ENCODE peak calls at places on chromosome 1, in nine cellular contexts. P is IMR-90, L is astrocyte of the cerebellum, W is PC-3, G is A549, Z is cardiac muscle cell, U is ovary, R is endothelial cell of umbilical vein, S is pancreas. E is an unnamed sample.

GRCh38 chr1:2102753-2103152 is 52.5 kb downstream of the PRKCZ start:
- DNase-seq in P (no peak), L (no peak), W (no peak), G (no peak), Z (no peak), U (no peak), R (no peak), S (no peak), E (no peak)

GRCh38 chr1:28265577-28265976 is 6.3 kb downstream of the SESN2 start:
- DNase-seq in P (no peak), L (no peak), W (no peak), G (no peak), Z (no peak), U (no peak), R (no peak), S (no peak), E (no peak)

GRCh38 chr1:3365519-3366158 is 88.8 kb upstream of the ARHGEF16 start:
- DNase-seq in P (no peak), L (no peak), W (no peak), G (no peak), Z (peak; percentile 76), U (no peak), R (no peak), S (no peak), E (no peak)

GRCh38 chr1:178768423-178768822 is 43.4 kb downstream of the RALGPS2 start:
- DNase-seq in P (no peak), L (no peak), W (peak; percentile 54), G (no peak), Z (peak; percentile 6), U (no peak), R (no peak), S (peak; percentile 35), E (no peak)

GRCh38 chr1:204327359-204327758 is 32.4 kb downstream of the PLEKHA6 start:
- DNase-seq in P (no peak), L (no peak), W (no peak), G (no peak), Z (no peak), U (no peak), R (no peak), S (no peak), E (no peak)

GRCh38 chr1:205541161-205541886 is 36.9 kb downstream of the CDK18 start:
- DNase-seq in P (no peak), L (no peak), W (no peak), G (no peak), Z (no peak), U (no peak), R (no peak), S (no peak), E (no peak)

GRCh38 chr1:11887666-11888007 is 28.9 kb upstream of the NPPB start:
- DNase-seq in P (no peak), L (no peak), W (no peak), G (no peak), Z (no peak), U (no peak), R (no peak), S (no peak), E (no peak)

GRCh38 chr1:30403732-30404131 is 319.7 kb downstream of the MATN1 start:
- DNase-seq in P (no peak), L (no peak), W (no peak), G (no peak), Z (peak; percentile 37), U (no peak), R (no peak), S (no peak), E (no peak)

GRCh38 chr1:23801876-23802275 is 1.3 kb upstream of the GALE start:
- DNase-seq in P (no peak), L (no peak), W (no peak), G (no peak), Z (no peak), U (no peak), R (no peak), S (no peak), E (no peak)

GRCh38 chr1:224901087-224901486 is 28.4 kb upstream of the DNAH14 start:
- DNase-seq in P (no peak), L (no peak), W (no peak), G (no peak), Z (no peak), U (no peak), R (no peak), S (no peak), E (no peak)

GRCh38 chr1:224900062-224900461 is 29.4 kb upstream of the DNAH14 start:
- DNase-seq in P (no peak), L (no peak), W (no peak), G (no peak), Z (no peak), U (no peak), R (no peak), S (no peak), E (no peak)

GRCh38 chr1:224897501-224897900 is 32.0 kb upstream of the DNAH14 start:
- DNase-seq in P (no peak), L (no peak), W (peak; percentile 7), G (no peak), Z (no peak), U (no peak), R (no peak), S (no peak), E (no peak)

GRCh38 chr1:224897928-224898327 is 31.5 kb upstream of the DNAH14 start:
- DNase-seq in P (no peak), L (no peak), W (no peak), G (no peak), Z (no peak), U (no peak), R (no peak), S (no peak), E (no peak)

DNA sequence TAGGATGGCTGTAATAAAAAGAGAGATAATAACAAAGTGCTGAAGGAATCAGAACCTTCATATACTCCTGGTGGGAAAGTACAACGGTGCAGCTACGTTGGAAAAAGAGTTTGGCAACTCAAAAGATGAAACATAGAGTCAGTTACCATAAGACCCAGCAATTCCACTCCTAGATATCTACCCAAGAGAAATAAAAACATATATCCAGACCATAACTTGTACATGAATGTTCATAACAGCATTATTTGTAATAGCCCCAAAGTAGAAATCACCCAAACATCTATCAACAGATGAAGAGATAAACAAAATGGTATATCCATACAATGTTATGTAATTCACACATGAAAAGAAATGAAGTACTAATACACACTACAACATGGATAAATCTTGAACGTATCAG is 30.5 kb upstream of the DNAH14 start:
- DNase-seq in P (no peak), L (no peak), W (no peak), G (no peak), Z (no peak), U (no peak), R (no peak), S (no peak), E (no peak)
- TF ChIP-seq CTCF in P (no peak), L (no peak), W (no peak), G (no peak), Z (no peak), U (no peak), R (no peak), S (no peak), E (no peak)

DNA sequence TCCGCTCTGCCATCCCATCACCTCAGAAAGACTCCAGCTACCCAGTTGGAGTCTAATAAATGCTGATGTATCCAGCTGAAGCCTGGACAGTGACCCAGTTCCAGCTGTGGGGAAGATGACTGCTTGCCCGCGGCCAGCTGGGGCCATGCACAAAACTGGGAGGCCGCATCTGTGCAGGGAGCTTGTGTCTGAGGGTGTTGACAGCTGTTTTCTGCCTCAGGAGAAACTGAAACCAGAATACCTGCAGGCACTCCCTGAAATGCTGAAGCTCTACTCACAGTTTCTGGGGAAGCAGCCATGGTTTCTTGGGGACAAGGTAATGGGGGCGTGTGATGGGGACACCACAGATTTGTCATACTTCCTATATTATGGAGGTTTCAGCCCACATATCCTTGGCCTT is 3.2 kb downstream of the GSTM2 start:
- DNase-seq in P (peak; percentile 0), L (no peak), W (no peak), G (no peak), Z (no peak), U (no peak), R (peak; percentile 0), S (no peak), E (no peak)
- TF ChIP-seq CTCF in P (no peak), L (no peak), W (no peak), G (no peak), Z (no peak), U (no peak), R (no peak), S (no peak), E (no peak)

GRCh38 chr1:238023137-238023536 is 132.4 kb upstream of the ZP4 start:
- DNase-seq in P (no peak), L (no peak), W (no peak), G (no peak), Z (no peak), U (no peak), R (no peak), S (no peak), E (no peak)

GRCh38 chr1:238029126-238029525 is 138.4 kb upstream of the ZP4 start:
- DNase-seq in P (no peak), L (no peak), W (no peak), G (no peak), Z (no peak), U (no peak), R (no peak), S (no peak), E (no peak)

DNA sequence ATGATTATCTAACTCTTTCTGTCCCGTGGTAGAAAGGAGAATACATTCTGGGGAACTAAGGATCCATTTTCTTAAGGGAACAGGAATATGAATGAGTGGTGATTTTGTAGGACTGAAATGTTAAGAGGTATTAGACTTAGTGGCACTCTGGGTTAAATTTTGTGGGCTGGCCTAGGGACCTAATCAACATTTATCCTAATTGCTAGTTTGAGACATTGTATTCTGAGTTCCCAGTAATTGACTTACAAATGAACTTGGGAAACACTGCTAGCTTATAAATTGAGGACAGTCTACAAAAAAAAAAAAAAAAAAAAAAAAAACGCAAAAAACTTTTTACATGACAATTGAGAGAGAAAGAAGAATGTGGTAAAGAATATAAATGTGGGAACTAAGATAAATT is 136.6 kb upstream of the ZP4 start:
- DNase-seq in P (no peak), L (no peak), W (no peak), G (no peak), Z (no peak), U (no peak), R (no peak), S (no peak), E (no peak)
- TF ChIP-seq CTCF in P (no peak), L (no peak), W (no peak), G (no peak), Z (no peak), U (no peak), R (no peak), S (no peak), E (no peak)

GRCh38 chr1:155940531-155940992 is 876 bp upstream of the RXFP4 start:
- DNase-seq in P (peak; percentile 55), L (peak; percentile 6), W (peak; percentile 56), G (no peak), Z (peak; percentile 54), U (peak; percentile 54), R (peak; percentile 84), S (no peak), E (no peak)

GRCh38 chr1:155944396-155944728 is 2.9 kb downstream of the RXFP4 start:
- DNase-seq in P (no peak), L (no peak), W (no peak), G (no peak), Z (no peak), U (no peak), R (no peak), S (no peak), E (no peak)

GRCh38 chr1:155942578-155943141 is 1.2 kb downstream of the RXFP4 start:
- DNase-seq in P (no peak), L (no peak), W (no peak), G (no peak), Z (no peak), U (no peak), R (no peak), S (no peak), E (no peak)

GRCh38 chr1:155940993-155941844 is at the start of gene RXFP4:
- DNase-seq in P (no peak), L (no peak), W (peak; percentile 51), G (no peak), Z (no peak), U (no peak), R (peak; percentile 25), S (peak; percentile 62), E (no peak)

GRCh38 chr1:155941845-155942507 is 538 bp downstream of the RXFP4 start:
- DNase-seq in P (no peak), L (no peak), W (no peak), G (no peak), Z (no peak), U (no peak), R (no peak), S (no peak), E (no peak)
- TF ChIP-seq CTCF in P (no peak), L (no peak), W (no peak), G (no peak), Z (no peak), U (no peak), R (no peak), S (no peak), E (no peak)

E was measured in AG09319.